ENCODE peak calls at places on chromosomes 12 and 14, in ten cellular contexts. One of them, this sample, is unnamed.

GRCh38 chr14:28756896-28757570 is 9.6 kb upstream of the FOXG1 start:
- DNase-seq in left ventricle myocardium inferior: no peak
- DNase-seq in PC-9: no peak
- DNase-seq in psoas muscle: no peak
- DNase-seq in heart right ventricle: no peak
- DNase-seq in uterus: no peak
- DNase-seq in sigmoid colon: no peak
- DNase-seq in lower leg skin: no peak
- DNase-seq in fibroblast of the aortic adventitia: peak
- DNase-seq in OCI-LY7: peak
- DNase-seq in this sample: peak

GRCh38 chr12:111304642-111305071 is 64.2 kb downstream of the PHETA1 start:
- DNase-seq in left ventricle myocardium inferior: no peak
- DNase-seq in PC-9: peak
- DNase-seq in psoas muscle: no peak
- DNase-seq in heart right ventricle: no peak
- DNase-seq in uterus: no peak
- DNase-seq in sigmoid colon: no peak
- DNase-seq in lower leg skin: no peak
- DNase-seq in fibroblast of the aortic adventitia: peak
- DNase-seq in OCI-LY7: peak
- DNase-seq in this sample: peak

GRCh38 chr14:74922752-74923401 is at the start of gene RPS6KL1:
- DNase-seq in left ventricle myocardium inferior: peak
- DNase-seq in PC-9: peak
- DNase-seq in psoas muscle: peak
- DNase-seq in heart right ventricle: peak
- DNase-seq in uterus: peak
- DNase-seq in sigmoid colon: peak
- DNase-seq in lower leg skin: peak
- DNase-seq in fibroblast of the aortic adventitia: peak
- DNase-seq in OCI-LY7: peak
- DNase-seq in this sample: peak

GRCh38 chr12:39503445-39503844 is 60.5 kb upstream of the KIF21A start:
- DNase-seq in left ventricle myocardium inferior: no peak
- DNase-seq in PC-9: no peak
- DNase-seq in psoas muscle: no peak
- DNase-seq in heart right ventricle: no peak
- DNase-seq in uterus: no peak
- DNase-seq in sigmoid colon: no peak
- DNase-seq in lower leg skin: no peak
- DNase-seq in fibroblast of the aortic adventitia: peak
- DNase-seq in OCI-LY7: no peak
- DNase-seq in this sample: no peak

GRCh38 chr12:88763536-88764100 is 183.3 kb upstream of the KITLG start:
- DNase-seq in left ventricle myocardium inferior: no peak
- DNase-seq in PC-9: peak
- DNase-seq in psoas muscle: no peak
- DNase-seq in heart right ventricle: no peak
- DNase-seq in uterus: no peak
- DNase-seq in sigmoid colon: no peak
- DNase-seq in lower leg skin: no peak
- DNase-seq in fibroblast of the aortic adventitia: no peak
- DNase-seq in OCI-LY7: no peak
- DNase-seq in this sample: no peak

GRCh38 chr14:77791225-77791600 is 8.7 kb upstream of the ADCK1 start:
- DNase-seq in left ventricle myocardium inferior: no peak
- DNase-seq in PC-9: peak
- DNase-seq in psoas muscle: no peak
- DNase-seq in heart right ventricle: no peak
- DNase-seq in uterus: no peak
- DNase-seq in sigmoid colon: no peak
- DNase-seq in lower leg skin: no peak
- DNase-seq in fibroblast of the aortic adventitia: no peak
- DNase-seq in OCI-LY7: no peak
- DNase-seq in this sample: no peak

GRCh38 chr14:45838597-45838996 is 585.6 kb upstream of the MIS18BP1 start:
- DNase-seq in left ventricle myocardium inferior: no peak
- DNase-seq in PC-9: no peak
- DNase-seq in psoas muscle: no peak
- DNase-seq in heart right ventricle: no peak
- DNase-seq in uterus: no peak
- DNase-seq in sigmoid colon: no peak
- DNase-seq in lower leg skin: no peak
- DNase-seq in fibroblast of the aortic adventitia: no peak
- DNase-seq in OCI-LY7: peak
- DNase-seq in this sample: peak

GRCh38 chr14:90671382-90671781 is 144.8 kb downstream of the TTC7B start:
- DNase-seq in left ventricle myocardium inferior: no peak
- DNase-seq in PC-9: no peak
- DNase-seq in psoas muscle: no peak
- DNase-seq in heart right ventricle: no peak
- DNase-seq in uterus: no peak
- DNase-seq in sigmoid colon: no peak
- DNase-seq in lower leg skin: no peak
- DNase-seq in fibroblast of the aortic adventitia: no peak
- DNase-seq in OCI-LY7: peak
- DNase-seq in this sample: no peak

GRCh38 chr12:22029991-22030390 is 16.0 kb upstream of the CMAS start:
- DNase-seq in left ventricle myocardium inferior: no peak
- DNase-seq in PC-9: no peak
- DNase-seq in psoas muscle: no peak
- DNase-seq in heart right ventricle: no peak
- DNase-seq in uterus: no peak
- DNase-seq in sigmoid colon: no peak
- DNase-seq in lower leg skin: no peak
- DNase-seq in fibroblast of the aortic adventitia: no peak
- DNase-seq in OCI-LY7: no peak
- DNase-seq in this sample: no peak
- H3K4me3 ChIP-seq in left ventricle myocardium inferior: no peak
- H3K4me3 ChIP-seq in PC-9: no peak
- H3K4me3 ChIP-seq in psoas muscle: no peak
- H3K4me3 ChIP-seq in heart right ventricle: no peak
- H3K4me3 ChIP-seq in uterus: no peak
- H3K4me3 ChIP-seq in sigmoid colon: no peak
- H3K4me3 ChIP-seq in lower leg skin: no peak
- H3K4me3 ChIP-seq in fibroblast of the aortic adventitia: no peak
- H3K4me3 ChIP-seq in OCI-LY7: no peak
- H3K4me3 ChIP-seq in this sample: no peak

GRCh38 chr12:19183121-19183838 is 53.7 kb downstream of the PLEKHA5 start:
- DNase-seq in left ventricle myocardium inferior: no peak
- DNase-seq in PC-9: no peak
- DNase-seq in psoas muscle: no peak
- DNase-seq in heart right ventricle: no peak
- DNase-seq in uterus: no peak
- DNase-seq in sigmoid colon: no peak
- DNase-seq in lower leg skin: no peak
- DNase-seq in fibroblast of the aortic adventitia: peak
- DNase-seq in OCI-LY7: no peak
- DNase-seq in this sample: peak
- TF ChIP-seq CTCF in left ventricle myocardium inferior: peak
- TF ChIP-seq CTCF in PC-9: peak
- TF ChIP-seq CTCF in psoas muscle: no peak
- TF ChIP-seq CTCF in heart right ventricle: no peak
- TF ChIP-seq CTCF in uterus: no peak
- TF ChIP-seq CTCF in sigmoid colon: no peak
- TF ChIP-seq CTCF in lower leg skin: no peak
- TF ChIP-seq CTCF in fibroblast of the aortic adventitia: peak
- TF ChIP-seq CTCF in OCI-LY7: no peak
- TF ChIP-seq CTCF in this sample: no peak

GRCh38 chr14:39229601-39230110 is 4.1 kb upstream of the MIA2 start:
- DNase-seq in left ventricle myocardium inferior: no peak
- DNase-seq in PC-9: no peak
- DNase-seq in psoas muscle: no peak
- DNase-seq in heart right ventricle: no peak
- DNase-seq in uterus: no peak
- DNase-seq in sigmoid colon: no peak
- DNase-seq in lower leg skin: no peak
- DNase-seq in fibroblast of the aortic adventitia: no peak
- DNase-seq in OCI-LY7: no peak
- DNase-seq in this sample: no peak
- H3K4me3 ChIP-seq in left ventricle myocardium inferior: no peak
- H3K4me3 ChIP-seq in PC-9: no peak
- H3K4me3 ChIP-seq in psoas muscle: no peak
- H3K4me3 ChIP-seq in heart right ventricle: no peak
- H3K4me3 ChIP-seq in uterus: no peak
- H3K4me3 ChIP-seq in sigmoid colon: no peak
- H3K4me3 ChIP-seq in lower leg skin: no peak
- H3K4me3 ChIP-seq in fibroblast of the aortic adventitia: no peak
- H3K4me3 ChIP-seq in OCI-LY7: no peak
- H3K4me3 ChIP-seq in this sample: no peak

DNA sequence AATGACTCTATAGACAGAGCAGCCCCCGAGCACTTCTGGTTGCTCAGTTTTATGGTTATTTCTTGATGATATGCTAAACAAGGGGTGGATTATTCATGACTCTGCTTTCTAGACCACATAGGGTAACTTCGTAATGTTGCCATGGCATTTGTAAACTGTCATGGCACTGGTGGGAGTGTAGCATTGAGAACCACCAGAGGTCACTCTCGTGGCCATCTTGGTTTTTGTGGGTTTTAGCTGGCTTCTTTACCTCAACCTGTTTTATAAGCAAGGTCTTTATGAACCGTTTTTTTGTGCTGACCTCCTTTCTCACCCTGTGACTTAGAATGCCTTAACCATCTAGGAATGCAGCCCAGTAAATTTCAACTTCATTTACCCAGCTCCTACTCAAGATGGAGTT is 1036.2 kb upstream of the FLRT2 start:
- DNase-seq in left ventricle myocardium inferior: no peak
- DNase-seq in PC-9: no peak
- DNase-seq in psoas muscle: no peak
- DNase-seq in heart right ventricle: no peak
- DNase-seq in uterus: no peak
- DNase-seq in sigmoid colon: no peak
- DNase-seq in lower leg skin: no peak
- DNase-seq in fibroblast of the aortic adventitia: no peak
- DNase-seq in OCI-LY7: no peak
- DNase-seq in this sample: no peak
- TF ChIP-seq CTCF in left ventricle myocardium inferior: no peak
- TF ChIP-seq CTCF in PC-9: no peak
- TF ChIP-seq CTCF in psoas muscle: no peak
- TF ChIP-seq CTCF in heart right ventricle: no peak
- TF ChIP-seq CTCF in uterus: no peak
- TF ChIP-seq CTCF in sigmoid colon: no peak
- TF ChIP-seq CTCF in lower leg skin: no peak
- TF ChIP-seq CTCF in fibroblast of the aortic adventitia: no peak
- TF ChIP-seq CTCF in OCI-LY7: no peak
- TF ChIP-seq CTCF in this sample: no peak

This sample was measured in GM12865.